ENCODE peak calls at places on chromosomes 6 and 20, in four cellular contexts. One of them, this sample, is unnamed.

GRCh38 chr6:40397287-40398033 is 189.7 kb downstream of the LRFN2 start:
- DNase-seq in HepG2: no peak
- DNase-seq in K562: no peak
- DNase-seq in GM12878: no peak
- DNase-seq in this sample: no peak

GRCh38 chr20:9235518-9235917 is 166.6 kb downstream of the PLCB4 start:
- DNase-seq in HepG2: no peak
- DNase-seq in K562: no peak
- DNase-seq in GM12878: no peak
- DNase-seq in this sample: no peak

GRCh38 chr6:89313006-89313405 is 2.1 kb downstream of the GABRR2 start:
- DNase-seq in HepG2: no peak
- DNase-seq in K562: no peak
- DNase-seq in GM12878: no peak
- DNase-seq in this sample: no peak

GRCh38 chr6:157823523-157824370 is 701 bp downstream of the SNX9 start:
- DNase-seq in HepG2: peak
- DNase-seq in K562: peak
- DNase-seq in GM12878: peak
- DNase-seq in this sample: peak

GRCh38 chr20:39298116-39298515 is 336.0 kb downstream of the DHX35 start:
- DNase-seq in HepG2: no peak
- DNase-seq in K562: no peak
- DNase-seq in GM12878: no peak
- DNase-seq in this sample: no peak

GRCh38 chr6:31037692-31038091 is 27.4 kb downstream of the MUC22 start:
- DNase-seq in HepG2: no peak
- DNase-seq in K562: no peak
- DNase-seq in GM12878: no peak
- DNase-seq in this sample: no peak

GRCh38 chr6:7954477-7955200 is 44.1 kb upstream of the TXNDC5 start:
- DNase-seq in HepG2: no peak
- DNase-seq in K562: no peak
- DNase-seq in GM12878: no peak
- DNase-seq in this sample: no peak

GRCh38 chr6:1952726-1953360 is 292.6 kb downstream of the GMDS start:
- DNase-seq in HepG2: no peak
- DNase-seq in K562: no peak
- DNase-seq in GM12878: no peak
- DNase-seq in this sample: no peak

GRCh38 chr6:162963861-162964260 is 236.1 kb downstream of the PACRG start:
- DNase-seq in HepG2: no peak
- DNase-seq in K562: no peak
- DNase-seq in GM12878: no peak
- DNase-seq in this sample: no peak

GRCh38 chr6:26312501-26313390 is 52.3 kb upstream of the BTN3A2 start:
- DNase-seq in HepG2: peak
- DNase-seq in K562: peak
- DNase-seq in GM12878: no peak
- DNase-seq in this sample: peak

GRCh38 chr20:34390769-34391447 is 27.8 kb downstream of the ITCH start:
- DNase-seq in HepG2: peak
- DNase-seq in K562: no peak
- DNase-seq in GM12878: no peak
- DNase-seq in this sample: no peak

GRCh38 chr20:56439784-56440291 is 27.8 kb downstream of the CASS4 start:
- DNase-seq in HepG2: no peak
- DNase-seq in K562: no peak
- DNase-seq in GM12878: no peak
- DNase-seq in this sample: no peak

GRCh38 chr6:49526598-49526997 is 23.9 kb upstream of the C6orf141 start:
- DNase-seq in HepG2: no peak
- DNase-seq in K562: no peak
- DNase-seq in GM12878: no peak
- DNase-seq in this sample: no peak

GRCh38 chr20:39878809-39879208 is 810.2 kb downstream of the MAFB start:
- DNase-seq in HepG2: no peak
- DNase-seq in K562: no peak
- DNase-seq in GM12878: no peak
- DNase-seq in this sample: no peak

GRCh38 chr6:26249959-26250805 is 114.8 kb upstream of the BTN3A2 start:
- DNase-seq in HepG2: peak
- DNase-seq in K562: peak
- DNase-seq in GM12878: peak
- DNase-seq in this sample: peak

GRCh38 chr6:105075210-105075609 is 104.6 kb downstream of the POPDC3 start:
- DNase-seq in HepG2: no peak
- DNase-seq in K562: no peak
- DNase-seq in GM12878: no peak
- DNase-seq in this sample: no peak

GRCh38 chr6:169165561-169166300 is 87.9 kb downstream of the THBS2 start:
- DNase-seq in HepG2: no peak
- DNase-seq in K562: no peak
- DNase-seq in GM12878: no peak
- DNase-seq in this sample: no peak

GRCh38 chr6:90716345-90716744 is 129.5 kb upstream of the MAP3K7 start:
- DNase-seq in HepG2: no peak
- DNase-seq in K562: no peak
- DNase-seq in GM12878: no peak
- DNase-seq in this sample: no peak

DNA sequence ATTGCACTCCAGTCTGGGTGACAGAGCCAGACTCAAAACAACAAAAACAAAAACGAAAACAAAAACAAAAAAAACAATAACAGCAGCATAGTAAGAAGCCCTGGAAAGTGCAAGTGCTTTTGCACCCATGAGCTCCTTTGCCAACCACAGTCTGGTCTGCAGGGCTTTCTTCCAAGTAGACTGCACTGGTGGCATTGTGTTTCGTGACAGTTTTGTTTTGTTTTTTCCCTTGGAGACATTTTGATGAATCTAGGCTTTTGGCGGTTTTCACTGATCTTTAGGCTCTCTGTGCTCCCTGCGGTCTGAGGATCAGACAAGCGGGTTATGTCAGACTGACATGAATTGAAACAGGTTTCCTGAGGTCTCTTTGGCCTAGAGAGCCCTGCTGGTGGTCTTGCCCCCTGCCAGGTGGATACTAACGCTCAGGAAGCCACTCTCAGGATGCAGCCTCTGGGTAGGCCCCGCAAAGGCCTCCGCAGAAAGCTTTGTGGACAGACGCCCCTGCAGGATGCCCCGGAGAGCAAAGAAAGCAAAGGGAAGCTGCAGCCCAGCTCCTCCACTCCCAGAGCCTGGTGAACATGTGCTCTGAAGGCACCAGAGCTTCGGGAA is 555.4 kb upstream of the AGPAT4 start:
- DNase-seq in HepG2: no peak
- DNase-seq in K562: no peak
- DNase-seq in GM12878: no peak
- DNase-seq in this sample: no peak
- TF ChIP-seq ETV6 in HepG2: no peak
- TF ChIP-seq ETV6 in K562: no peak
- TF ChIP-seq ETV6 in GM12878: no peak
- TF ChIP-seq ETV6 in this sample: no peak

GRCh38 chr6:321158-321438 is 28.8 kb downstream of the DUSP22 start:
- DNase-seq in HepG2: no peak
- DNase-seq in K562: no peak
- DNase-seq in GM12878: no peak
- DNase-seq in this sample: no peak
- TF ChIP-seq ETV6 in HepG2: no peak
- TF ChIP-seq ETV6 in K562: no peak
- TF ChIP-seq ETV6 in GM12878: no peak
- TF ChIP-seq ETV6 in this sample: no peak

GRCh38 chr20:12358006-12358654 is 440.4 kb downstream of the BTBD3 start:
- DNase-seq in HepG2: no peak
- DNase-seq in K562: no peak
- DNase-seq in GM12878: no peak
- DNase-seq in this sample: peak
- TF ChIP-seq ETV6 in HepG2: no peak
- TF ChIP-seq ETV6 in K562: no peak
- TF ChIP-seq ETV6 in GM12878: no peak
- TF ChIP-seq ETV6 in this sample: no peak

DNA sequence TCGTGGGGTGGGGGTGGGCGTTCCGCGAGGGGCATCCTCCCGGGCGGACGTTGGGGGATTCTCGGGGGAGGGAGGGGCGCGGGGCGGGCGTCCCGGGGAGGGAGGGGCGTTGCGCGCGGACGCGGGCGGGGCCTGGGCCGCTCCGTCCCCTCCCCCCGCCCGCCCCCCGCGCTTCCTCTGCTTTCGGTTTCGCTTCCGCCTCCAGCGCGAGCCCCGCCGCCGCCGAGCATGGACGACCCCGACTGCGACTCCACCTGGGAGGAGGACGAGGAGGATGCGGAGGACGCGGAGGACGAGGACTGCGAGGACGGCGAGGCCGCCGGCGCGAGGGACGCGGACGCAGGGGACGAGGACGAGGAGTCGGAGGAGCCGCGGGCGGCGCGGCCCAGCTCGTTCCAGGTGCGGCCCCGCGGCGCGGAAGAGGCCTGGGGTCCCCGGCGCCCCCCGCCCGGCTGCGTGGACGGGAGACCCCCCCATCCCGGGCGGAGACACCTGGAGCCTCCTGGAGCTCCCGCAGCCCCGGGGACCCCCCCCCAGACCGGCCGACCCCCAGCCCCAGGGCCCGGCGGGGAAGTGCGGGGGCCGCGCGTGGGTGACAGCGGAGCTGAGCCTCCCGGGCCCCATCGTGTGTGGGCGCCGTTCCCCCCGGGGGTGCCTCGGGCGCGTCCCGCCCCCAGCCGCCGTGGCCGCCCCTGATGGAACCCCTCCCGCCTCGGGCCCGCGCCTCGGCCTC is at the start of gene OGFR:
- DNase-seq in HepG2: no peak
- DNase-seq in K562: peak
- DNase-seq in GM12878: no peak
- DNase-seq in this sample: peak
- TF ChIP-seq ETV6 in HepG2: peak
- TF ChIP-seq ETV6 in K562: no peak
- TF ChIP-seq ETV6 in GM12878: no peak
- TF ChIP-seq ETV6 in this sample: no peak

DNA sequence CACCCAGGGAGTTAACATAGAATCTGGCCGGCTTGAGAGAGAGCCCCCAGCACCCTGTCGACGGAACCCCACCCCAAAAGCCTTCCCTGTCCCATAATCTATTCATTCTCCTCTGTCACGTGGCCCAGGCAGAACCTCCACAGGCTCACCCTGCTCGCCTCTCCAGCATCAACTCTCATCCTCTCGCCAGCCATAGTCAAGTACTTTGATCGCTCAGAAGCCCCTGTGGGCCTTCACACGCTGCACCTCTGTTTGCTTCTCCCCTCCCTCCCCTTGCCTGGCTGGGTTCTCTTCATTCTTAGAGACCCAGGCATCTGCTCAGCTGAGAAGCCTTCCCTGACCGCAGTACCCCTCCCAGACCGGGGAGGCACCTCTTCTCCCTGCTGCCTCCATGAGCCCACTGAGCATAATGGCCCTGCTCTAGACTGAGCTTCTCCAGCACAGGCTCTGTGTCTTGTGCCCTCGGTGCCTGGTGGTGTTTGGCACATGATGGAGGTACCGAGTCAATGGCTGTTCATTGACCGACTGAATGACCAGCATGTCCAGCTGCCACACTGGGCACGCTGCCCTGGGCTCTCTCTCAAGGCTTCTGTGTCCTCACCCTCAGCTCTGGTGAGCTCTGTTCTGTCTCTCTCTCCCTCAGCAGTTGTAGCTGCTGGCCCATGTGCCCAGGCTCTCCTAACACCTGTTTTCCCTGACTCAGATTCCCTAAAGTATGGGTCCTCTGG is 33.7 kb downstream of the PKIG start:
- DNase-seq in HepG2: no peak
- DNase-seq in K562: no peak
- DNase-seq in GM12878: no peak
- DNase-seq in this sample: no peak
- TF ChIP-seq ETV6 in HepG2: no peak
- TF ChIP-seq ETV6 in K562: no peak
- TF ChIP-seq ETV6 in GM12878: no peak
- TF ChIP-seq ETV6 in this sample: no peak

DNA sequence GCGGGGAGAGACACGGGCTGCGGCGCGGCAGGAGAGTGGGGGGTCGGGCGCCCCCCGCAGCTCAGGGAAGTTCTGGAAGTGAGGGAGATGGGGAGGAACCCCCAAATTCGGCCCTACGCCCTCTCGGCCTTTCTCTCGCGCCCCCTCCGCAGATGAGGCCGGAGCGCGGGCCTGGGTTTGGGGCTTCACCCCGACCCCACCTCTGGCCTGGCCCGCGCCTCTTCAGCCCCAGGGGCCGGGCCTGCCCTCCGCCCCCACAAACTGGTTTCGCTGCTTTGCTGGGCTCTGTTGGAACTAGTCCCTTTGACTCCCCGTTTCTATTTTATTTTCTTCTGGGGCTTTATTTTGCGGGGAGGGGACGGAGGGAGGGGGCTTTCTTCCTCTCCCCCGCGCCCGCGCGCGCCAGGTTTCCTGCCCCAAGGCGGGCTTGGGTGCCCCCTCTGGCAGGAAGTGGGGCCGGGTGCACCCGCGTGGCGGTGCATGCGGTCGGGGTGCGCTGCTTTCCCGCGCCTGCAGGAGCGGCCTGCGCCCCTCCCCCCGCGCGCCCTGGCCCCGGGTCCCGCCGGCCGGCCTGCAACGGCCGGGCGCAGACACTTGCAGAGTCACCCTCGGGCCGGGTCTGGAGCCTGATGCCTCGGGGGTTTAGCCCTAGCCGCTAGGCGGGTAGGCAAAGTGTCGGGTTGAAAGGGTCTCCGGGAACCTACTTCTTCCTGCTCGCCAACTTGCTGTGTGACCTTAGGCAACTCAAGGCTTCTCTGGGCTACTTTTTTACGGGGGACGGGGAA is 1.2 kb downstream of the HMGA1 start:
- DNase-seq in HepG2: peak
- DNase-seq in K562: peak
- DNase-seq in GM12878: no peak
- DNase-seq in this sample: peak
- TF ChIP-seq ETV6 in HepG2: peak
- TF ChIP-seq ETV6 in K562: peak
- TF ChIP-seq ETV6 in GM12878: no peak
- TF ChIP-seq ETV6 in this sample: peak

GRCh38 chr6:158910484-158911075 is 89.4 kb downstream of the RSPH3 start:
- DNase-seq in HepG2: no peak
- DNase-seq in K562: no peak
- DNase-seq in GM12878: peak
- DNase-seq in this sample: peak
- TF ChIP-seq ETV6 in HepG2: no peak
- TF ChIP-seq ETV6 in K562: no peak
- TF ChIP-seq ETV6 in GM12878: no peak
- TF ChIP-seq ETV6 in this sample: no peak

DNA sequence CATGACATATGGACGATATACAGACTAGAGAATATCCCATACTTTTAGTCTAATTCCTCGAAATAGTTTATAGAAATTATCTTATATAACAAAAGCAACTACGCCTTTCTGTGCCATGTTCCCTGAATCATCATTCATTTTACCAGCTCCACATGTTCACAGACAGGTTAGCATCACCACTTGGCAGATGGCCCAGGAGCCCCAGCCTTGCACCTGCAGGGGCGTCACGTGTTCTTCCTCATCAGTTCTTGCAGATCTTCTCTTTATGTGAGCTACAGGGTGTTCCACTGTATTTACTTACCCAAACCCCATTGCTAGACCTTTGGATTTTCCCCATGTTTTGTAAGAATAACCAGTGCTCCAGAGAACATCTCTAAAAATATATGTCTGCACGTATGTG is 12.6 kb upstream of the BNIP5 start:
- DNase-seq in HepG2: no peak
- DNase-seq in K562: no peak
- DNase-seq in GM12878: no peak
- DNase-seq in this sample: no peak
- TF ChIP-seq ETV6 in HepG2: no peak
- TF ChIP-seq ETV6 in K562: no peak
- TF ChIP-seq ETV6 in GM12878: no peak
- TF ChIP-seq ETV6 in this sample: no peak